ENCODE peak calls at places on chromosomes 1 and 21, in nine cellular contexts. X, S, L, C, W, V, T, G and D are unnamed samples.

GRCh38 chr1:111599781-111600180 is 19.8 kb upstream of the RAP1A start:
- DNase-seq in G (no peak), L (no peak), C (no peak), S (no peak), T (no peak), V (peak), W (no peak), X (no peak), D (no peak)

GRCh38 chr21:34850166-34850695 is 181.4 kb downstream of the CLIC6 start:
- DNase-seq in L (no peak), X (no peak), G (no peak), S (no peak), T (peak), V (no peak), W (no peak), C (no peak), D (no peak)

GRCh38 chr1:45478129-45478802 is 12.7 kb downstream of the TESK2 start:
- DNase-seq in V (no peak), C (no peak), S (no peak), W (no peak), T (no peak), G (no peak), L (no peak), X (no peak), D (no peak)

GRCh38 chr1:159914252-159915018 is 10.9 kb downstream of the TAGLN2 start:
- DNase-seq in G (no peak), S (no peak), C (peak), T (peak), V (no peak), L (no peak), X (no peak), W (peak), D (peak)

GRCh38 chr1:21587602-21587953 is 78.4 kb downstream of the ALPL start:
- DNase-seq in V (no peak), W (no peak), C (no peak), L (no peak), S (no peak), T (no peak), X (no peak), G (no peak), D (no peak)

GRCh38 chr1:23743287-23744052 is at the start of gene ELOA:
- DNase-seq in T (peak), L (no peak), W (peak), S (peak), G (no peak), V (peak), C (peak), X (peak), D (peak)

GRCh38 chr1:65395887-65396612 is 24.4 kb upstream of the LEPR start:
- DNase-seq in W (no peak), V (no peak), S (no peak), X (no peak), C (peak), G (no peak), T (peak), L (no peak), D (no peak)

GRCh38 chr1:67684526-67685066 is 405 bp upstream of the GADD45A start:
- DNase-seq in S (no peak), G (no peak), C (no peak), W (no peak), X (no peak), V (no peak), L (no peak), T (no peak), D (no peak)

GRCh38 chr1:226304291-226304955 is 4.5 kb downstream of the LIN9 start:
- DNase-seq in L (no peak), C (no peak), V (no peak), G (no peak), X (no peak), T (no peak), W (no peak), S (no peak), D (no peak)

GRCh38 chr1:21254335-21254951 is 35.8 kb downstream of the ECE1 start:
- DNase-seq in W (peak), T (no peak), V (no peak), S (peak), G (no peak), L (no peak), C (no peak), X (peak), D (no peak)

GRCh38 chr1:29441916-29442668 is 205.8 kb downstream of the PTPRU start:
- DNase-seq in C (no peak), W (no peak), V (no peak), X (no peak), T (peak), L (no peak), G (no peak), S (no peak), D (no peak)

GRCh38 chr21:29436143-29436542 is 137.4 kb downstream of the BACH1 start:
- DNase-seq in T (no peak), L (no peak), W (no peak), V (no peak), C (no peak), S (no peak), G (no peak), X (peak), D (no peak)

GRCh38 chr21:25997788-25998611 is 172.6 kb downstream of the APP start:
- DNase-seq in X (no peak), W (peak), V (no peak), T (peak), G (no peak), C (peak), L (no peak), S (no peak), D (no peak)

GRCh38 chr1:45793942-45794604 is 9.3 kb upstream of the MAST2 start:
- DNase-seq in G (no peak), L (no peak), S (no peak), X (no peak), V (no peak), W (no peak), T (no peak), C (peak), D (no peak)

GRCh38 chr1:145957443-145958319 is at the start of gene LIX1L:
- DNase-seq in T (peak), S (peak), X (peak), G (peak), W (peak), V (peak), L (peak), C (peak), D (peak)

GRCh38 chr21:43193651-43194302 is 25.0 kb downstream of the CRYAA start:
- DNase-seq in L (peak), G (no peak), S (peak), V (no peak), C (peak), X (peak), T (peak), W (peak), D (peak)

GRCh38 chr1:52590275-52590674 is 11.9 kb upstream of the GPX7 start:
- DNase-seq in S (no peak), C (no peak), T (no peak), W (no peak), G (no peak), V (no peak), L (no peak), X (no peak), D (no peak)

GRCh38 chr21:46604975-46605758 is at the start of gene S100B:
- DNase-seq in S (no peak), V (peak), X (no peak), L (no peak), C (no peak), W (no peak), G (no peak), T (peak), D (no peak)
- H3K4me3 ChIP-seq in S (no peak), V (no peak), X (no peak), L (no peak), C (no peak), W (no peak), G (no peak), T (no peak), D (no peak)

GRCh38 chr1:232965124-232965911 is 14.9 kb downstream of the NTPCR start:
- DNase-seq in T (no peak), V (no peak), X (no peak), L (no peak), W (no peak), S (no peak), G (no peak), C (no peak), D (no peak)

GRCh38 chr1:232966663-232967062 is 16.3 kb downstream of the NTPCR start:
- DNase-seq in C (no peak), V (no peak), W (peak), X (no peak), S (no peak), T (no peak), L (no peak), G (no peak), D (no peak)

GRCh38 chr1:232965912-232966217 is 15.5 kb downstream of the NTPCR start:
- DNase-seq in V (no peak), S (no peak), X (no peak), G (no peak), C (no peak), L (no peak), W (no peak), T (no peak), D (no peak)

GRCh38 chr1:232962761-232963357 is 12.4 kb downstream of the NTPCR start:
- DNase-seq in V (no peak), L (peak), C (no peak), S (no peak), T (no peak), X (no peak), G (no peak), W (no peak), D (no peak)

GRCh38 chr1:232963366-232963765 is 13.0 kb downstream of the NTPCR start:
- DNase-seq in X (no peak), V (no peak), S (no peak), T (no peak), G (no peak), L (no peak), C (no peak), W (no peak), D (no peak)
- H3K27ac ChIP-seq in X (peak), V (no peak), S (peak), T (no peak), G (peak), L (peak), C (no peak), W (peak), D (no peak)

GRCh38 chr21:38188037-38188436 is 68.8 kb upstream of the KCNJ15 start:
- DNase-seq in C (no peak), G (no peak), T (no peak), V (no peak), S (no peak), L (no peak), X (no peak), W (no peak), D (no peak)
- H3K4me3 ChIP-seq in C (no peak), G (no peak), T (no peak), V (no peak), S (no peak), L (no peak), X (no peak), W (no peak), D (no peak)

DNA sequence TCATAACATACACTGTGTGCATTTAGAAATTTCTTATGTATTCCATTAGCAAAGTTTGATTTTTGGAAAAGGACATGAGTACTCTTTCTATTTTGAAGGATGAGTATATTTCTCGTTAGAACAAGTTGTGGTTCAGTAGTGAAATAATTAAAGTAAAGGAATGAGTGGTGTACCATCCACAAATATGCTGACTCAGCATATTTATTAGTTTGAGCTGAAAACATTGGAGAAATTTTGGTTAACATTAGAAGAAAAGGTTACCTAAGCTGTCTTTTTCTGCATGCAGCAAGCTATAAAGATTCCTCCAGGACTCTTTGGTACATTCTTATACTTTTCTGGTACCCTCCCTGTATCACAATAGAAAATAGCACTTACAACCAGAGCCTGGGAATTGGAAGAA is 5.7 kb upstream of the OR2L5 start:
- DNase-seq in G (no peak), V (no peak), T (no peak), X (no peak), C (no peak), L (no peak), W (no peak), S (no peak), D (no peak)
- H3K27ac ChIP-seq in G (no peak), V (no peak), T (no peak), X (no peak), C (no peak), L (no peak), W (no peak), S (no peak), D (no peak)

GRCh38 chr1:117609471-117609911 is 3.6 kb downstream of the TENT5C start:
- DNase-seq in L (no peak), W (peak), T (peak), S (peak), V (no peak), X (peak), G (no peak), C (no peak), D (no peak)
- H3K4me3 ChIP-seq in L (no peak), W (peak), T (no peak), S (no peak), V (no peak), X (no peak), G (peak), C (no peak), D (no peak)

GRCh38 chr1:234660536-234661133 is 50.7 kb upstream of the IRF2BP2 start:
- DNase-seq in V (no peak), X (no peak), W (no peak), T (no peak), C (no peak), L (no peak), S (no peak), G (no peak), D (no peak)
- H3K27ac ChIP-seq in V (no peak), X (no peak), W (no peak), T (no peak), C (no peak), L (no peak), S (no peak), G (no peak), D (no peak)

GRCh38 chr1:2544875-2545638 is 11.1 kb upstream of the TNFRSF14 start:
- DNase-seq in V (no peak), C (no peak), S (no peak), T (peak), W (no peak), L (no peak), X (no peak), G (no peak), D (no peak)
- H3K4me3 ChIP-seq in V (peak), C (no peak), S (no peak), T (no peak), W (no peak), L (no peak), X (no peak), G (no peak), D (no peak)